ENCODE peak calls at places on chromosome 9, in five cellular contexts. X, L, C, J and N are unnamed samples.

GRCh38 chr9:105296445-105296844 is 52.0 kb downstream of the SLC44A1 start:
- DNase-seq in X (no peak), L (no peak), C (no peak), J (no peak), N (no peak)

GRCh38 chr9:85248514-85249312 is 493.0 kb downstream of the AGTPBP1 start:
- DNase-seq in X (no peak), L (no peak), C (no peak), J (no peak), N (no peak)

GRCh38 chr9:85377751-85378289 is 363.9 kb downstream of the AGTPBP1 start:
- DNase-seq in X (no peak), L (peak; percentile 48), C (no peak), J (no peak), N (no peak)

GRCh38 chr9:91279296-91280204 is 82.2 kb downstream of the AUH start:
- DNase-seq in X (no peak), L (no peak), C (no peak), J (no peak), N (no peak)

GRCh38 chr9:98924971-98925820 is 18.5 kb upstream of the COL15A1 start:
- DNase-seq in X (no peak), L (no peak), C (no peak), J (no peak), N (no peak)

GRCh38 chr9:128727626-128728248 is 3.8 kb upstream of the ZDHHC12 start:
- DNase-seq in X (no peak), L (no peak), C (no peak), J (no peak), N (no peak)

GRCh38 chr9:13020706-13021105 is 245.9 kb downstream of the LURAP1L start:
- DNase-seq in X (no peak), L (no peak), C (no peak), J (no peak), N (no peak)

GRCh38 chr9:127118597-127119318 is 3.7 kb downstream of the ANGPTL2 start:
- DNase-seq in X (peak; percentile 15), L (no peak), C (peak; percentile 20), J (no peak), N (no peak)

GRCh38 chr9:105053209-105053652 is 125.3 kb upstream of the ABCA1 start:
- DNase-seq in X (no peak), L (no peak), C (no peak), J (no peak), N (peak; percentile 87)

GRCh38 chr9:16252631-16253030 is 617.8 kb downstream of the BNC2 start:
- DNase-seq in X (no peak), L (no peak), C (no peak), J (no peak), N (no peak)